ENCODE peak calls at places on chromosomes 16 and 17, in ten cellular contexts. I is neural progenitor cell; X is fibroblast of lung; Q is foreskin keratinocyte; O is mesenchymal stem cell; J is CD8-positive, alpha-beta T cell; A is colonic mucosa; L is ovary; N is body of pancreas; Y is stomach. E is an unnamed sample.
A peak's percentile ranks its signal among the peaks of the same experiment; 100 is the strongest.

GRCh38 chr16:86874141-86874540 is 295.8 kb downstream of the FOXL1 start:
- DNase-seq in I (peak; percentile 58), X (no peak), Q (no peak), O (peak; percentile 40), J (no peak), A (no peak), L (no peak), N (no peak), Y (no peak), E (no peak)

GRCh38 chr17:45310380-45311324 is 6.2 kb downstream of the MAP3K14 start:
- DNase-seq in I (no peak), X (peak; percentile 76), Q (no peak), O (no peak), J (no peak), A (peak; percentile 88), L (no peak), N (peak; percentile 93), Y (peak; percentile 87), E (no peak)

GRCh38 chr17:36503456-36504155 is 17.1 kb downstream of the ZNHIT3 start:
- DNase-seq in I (no peak), X (no peak), Q (no peak), O (no peak), J (no peak), A (no peak), L (no peak), N (no peak), Y (no peak), E (no peak)

GRCh38 chr17:61967729-61968128 is 39.9 kb upstream of the INTS2 start:
- DNase-seq in I (no peak), X (peak; percentile 13), Q (no peak), O (peak; percentile 52), J (no peak), A (no peak), L (no peak), N (no peak), Y (no peak), E (no peak)

GRCh38 chr16:14181371-14182050 is 110.4 kb downstream of the MRTFB start:
- DNase-seq in I (no peak), X (peak; percentile 89), Q (peak; percentile 42), O (peak; percentile 85), J (no peak), A (no peak), L (no peak), N (no peak), Y (no peak), E (no peak)

GRCh38 chr17:76550712-76551615 is 11.1 kb downstream of the PRCD start:
- DNase-seq in I (no peak), X (peak; percentile 62), Q (peak; percentile 94), O (peak; percentile 73), J (no peak), A (no peak), L (no peak), N (peak; percentile 38), Y (no peak), E (no peak)

GRCh38 chr17:78237403-78238012 is 6.1 kb downstream of the TMEM235 start:
- DNase-seq in I (no peak), X (peak; percentile 26), Q (no peak), O (no peak), J (no peak), A (no peak), L (peak; percentile 87), N (no peak), Y (peak; percentile 59), E (no peak)

GRCh38 chr17:78324391-78325075 is 35.3 kb downstream of the SOCS3 start:
- DNase-seq in I (peak; percentile 62), X (peak; percentile 93), Q (no peak), O (peak; percentile 98), J (peak; percentile 63), A (peak; percentile 65), L (peak; percentile 80), N (peak; percentile 70), Y (no peak), E (no peak)

GRCh38 chr17:1040216-1040600 is 43.3 kb downstream of the TIMM22 start:
- DNase-seq in I (no peak), X (no peak), Q (no peak), O (no peak), J (no peak), A (no peak), L (no peak), N (peak; percentile 32), Y (no peak), E (no peak)

GRCh38 chr17:1038459-1039118 is 41.7 kb downstream of the TIMM22 start:
- DNase-seq in I (peak; percentile 48), X (no peak), Q (no peak), O (no peak), J (no peak), A (no peak), L (no peak), N (no peak), Y (no peak), E (no peak)

GRCh38 chr17:1037238-1037879 is 40.4 kb downstream of the TIMM22 start:
- DNase-seq in I (no peak), X (no peak), Q (no peak), O (no peak), J (no peak), A (no peak), L (no peak), N (no peak), Y (no peak), E (no peak)

GRCh38 chr17:1039511-1040215 is 42.7 kb downstream of the TIMM22 start:
- DNase-seq in I (no peak), X (no peak), Q (no peak), O (no peak), J (no peak), A (peak; percentile 45), L (no peak), N (peak; percentile 82), Y (peak; percentile 75), E (no peak)

GRCh38 chr17:1039119-1039507 is 42.2 kb downstream of the TIMM22 start:
- DNase-seq in I (no peak), X (no peak), Q (no peak), O (no peak), J (no peak), A (no peak), L (no peak), N (no peak), Y (no peak), E (no peak)
- H3K27ac ChIP-seq in I (no peak overlapping the region), X (no peak overlapping the region), Q (no peak overlapping the region), O (no peak overlapping the region), J (no peak overlapping the region), A (peak overlapping the region; percentile 45), L (no peak overlapping the region), N (no peak overlapping the region), Y (peak overlapping the region; percentile 72), E (no peak overlapping the region)

DNA sequence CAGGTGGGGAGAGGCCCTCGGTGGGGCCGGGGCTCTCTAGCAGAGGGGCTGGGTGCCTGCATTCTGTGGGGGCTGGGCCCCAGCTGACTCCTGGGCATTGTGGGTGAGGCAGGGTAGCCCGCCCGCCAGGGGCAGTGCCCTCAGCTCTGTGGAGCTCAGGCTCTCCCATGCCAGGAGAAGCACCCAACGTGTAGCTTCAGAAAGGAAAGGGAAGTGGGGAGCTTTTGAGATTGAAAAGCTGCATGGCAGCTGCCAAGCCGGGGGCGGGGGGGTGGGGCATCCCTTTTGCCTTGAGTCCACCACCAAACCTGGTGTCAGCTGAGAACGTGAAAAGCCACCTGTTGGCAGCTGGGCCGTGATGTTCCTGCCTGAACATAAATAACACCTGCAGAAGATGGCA is 192.1 kb upstream of the CIBAR2 start:
- DNase-seq in I (no peak), X (no peak), Q (no peak), O (no peak), J (no peak), A (no peak), L (no peak), N (no peak), Y (no peak), E (no peak)
- H3K4me1 ChIP-seq in I (peaks cover 19% of the 10 kb centered on the region), X (no peaks in the 10 kb centered on the region), Q (no peaks in the 10 kb centered on the region), O (peaks cover 47% of the 10 kb centered on the region), J (peaks cover 62% of the 10 kb centered on the region), A (peaks cover 12% of the 10 kb centered on the region), L (peaks cover 7% of the 10 kb centered on the region), N (peaks cover 46% of the 10 kb centered on the region), Y (peaks cover 53% of the 10 kb centered on the region), E (peaks cover 7% of the 10 kb centered on the region)

GRCh38 chr17:72497915-72498314 is 377.1 kb downstream of the SOX9 start:
- DNase-seq in I (no peak), X (no peak), Q (no peak), O (no peak), J (no peak), A (no peak), L (no peak), N (no peak), Y (no peak), E (no peak)

GRCh38 chr17:72501404-72502110 is 380.7 kb downstream of the SOX9 start:
- DNase-seq in I (no peak), X (no peak), Q (no peak), O (no peak), J (no peak), A (peak; percentile 47), L (no peak), N (peak; percentile 95), Y (peak; percentile 90), E (no peak)

GRCh38 chr17:72502111-72502939 is 381.5 kb downstream of the SOX9 start:
- DNase-seq in I (peak; percentile 7), X (peak; percentile 69), Q (peak; percentile 40), O (peak; percentile 31), J (no peak), A (peak; percentile 50), L (no peak), N (peak; percentile 63), Y (peak; percentile 70), E (no peak)

GRCh38 chr17:72496461-72496860 is 375.6 kb downstream of the SOX9 start:
- DNase-seq in I (no peak), X (no peak), Q (no peak), O (no peak), J (no peak), A (no peak), L (no peak), N (no peak), Y (no peak), E (no peak)

DNA sequence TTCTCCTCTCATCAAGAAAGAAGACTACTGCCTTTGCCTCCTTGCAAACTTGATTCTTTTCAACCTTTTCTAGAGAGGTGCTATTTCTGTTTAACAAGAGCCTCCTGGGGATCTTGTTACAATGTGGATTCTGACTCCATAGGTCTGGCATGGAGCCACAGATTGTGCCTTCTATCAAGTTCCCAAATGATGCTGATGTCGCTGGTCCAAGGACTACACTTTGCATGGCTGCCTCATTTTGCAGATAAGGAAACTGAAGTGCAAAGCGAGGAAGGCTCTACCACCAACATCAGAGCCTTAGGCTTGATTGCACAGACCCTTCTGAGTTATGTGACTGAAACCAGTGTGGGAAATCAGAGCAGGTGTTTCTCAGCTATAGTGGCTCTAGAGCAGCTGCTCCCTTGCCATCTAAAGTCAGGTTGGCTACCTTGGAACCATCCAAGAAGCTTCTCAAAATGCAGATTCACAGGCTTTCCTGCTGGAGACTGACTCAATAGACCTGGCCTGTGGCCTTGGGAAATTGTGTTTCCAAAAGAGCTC is 377.9 kb downstream of the SOX9 start:
- DNase-seq in I (no peak), X (no peak), Q (no peak), O (no peak), J (no peak), A (no peak), L (no peak), N (no peak), Y (no peak), E (no peak)
- H3K27ac ChIP-seq in I (no peak overlapping the region), X (no peak overlapping the region), Q (no peak overlapping the region), O (no peak overlapping the region), J (no peak overlapping the region), A (no peak overlapping the region), L (no peak overlapping the region), N (no peak overlapping the region), Y (no peak overlapping the region), E (no peak overlapping the region)

DNA sequence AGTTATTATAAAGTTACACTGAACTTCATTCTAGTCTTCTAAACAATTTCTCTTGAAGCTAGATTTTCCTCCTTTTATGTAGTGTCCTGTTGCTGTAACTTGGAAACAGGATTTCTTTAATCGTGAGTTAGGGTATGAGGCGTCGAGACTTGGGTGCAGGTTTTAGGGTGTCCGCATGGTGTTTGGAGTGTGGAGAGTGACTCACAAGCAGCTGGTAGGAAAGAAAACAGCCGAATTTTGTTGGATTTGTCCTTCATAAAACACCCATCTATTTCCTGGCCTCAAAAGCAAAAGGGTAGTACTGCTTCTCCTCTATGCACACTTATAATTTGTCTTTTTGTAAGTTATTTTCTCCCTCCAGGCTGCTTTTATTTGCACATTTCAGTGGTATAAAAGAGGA is 1.6 kb downstream of the RPTOR start:
- DNase-seq in I (no peak), X (no peak), Q (no peak), O (no peak), J (no peak), A (no peak), L (no peak), N (no peak), Y (no peak), E (no peak)
- H3K4me1 ChIP-seq in I (peaks cover 6% of the 10 kb centered on the region), X (peaks cover 3% of the 10 kb centered on the region), Q (peaks cover 4% of the 10 kb centered on the region), O (peaks cover 6% of the 10 kb centered on the region), J (peaks cover 14% of the 10 kb centered on the region), A (peaks cover 13% of the 10 kb centered on the region), L (peaks cover 4% of the 10 kb centered on the region), N (peaks cover 16% of the 10 kb centered on the region), Y (peaks cover 34% of the 10 kb centered on the region), E (peaks cover 9% of the 10 kb centered on the region)